ENCODE peak calls at places on chromosomes 16 and 17, in nine cellular contexts. D is heart left ventricle, H is A673, K is transverse colon, F is fibroblast of lung, T is AG09309, L is cardiac fibroblast, V is omental fat pad, E is activated B cell treated with CpG ODN at 0.5 μM for 24 hours. S is an unnamed sample.

GRCh38 chr16:68778551-68779231 is 41.6 kb downstream of the CDH1 start:
- DNase-seq in D (no peak), H (no peak), K (peak), F (no peak), T (no peak), L (no peak), V (no peak), E (no peak), S (no peak)

GRCh38 chr17:36148559-36149295 is 27.7 kb downstream of the TBC1D3B start:
- DNase-seq in D (peak), H (peak), K (peak), F (peak), T (no peak), L (peak), V (peak), E (peak), S (peak)

GRCh38 chr17:5234645-5235576 is at the start of gene SCIMP:
- DNase-seq in D (peak), H (no peak), K (peak), F (no peak), T (no peak), L (no peak), V (no peak), E (peak), S (no peak)

GRCh38 chr16:57950382-57950781 is 20.5 kb downstream of the CNGB1 start:
- DNase-seq in D (no peak), H (peak), K (no peak), F (no peak), T (no peak), L (no peak), V (no peak), E (no peak), S (no peak)

GRCh38 chr16:82653550-82654511 is 27.1 kb downstream of the CDH13 start:
- DNase-seq in D (no peak), H (peak), K (no peak), F (peak), T (peak), L (peak), V (no peak), E (no peak), S (peak)

GRCh38 chr17:75652934-75653549 is 13.9 kb downstream of the RECQL5 start:
- DNase-seq in D (no peak), H (peak), K (no peak), F (peak), T (no peak), L (peak), V (no peak), E (no peak), S (no peak)

GRCh38 chr17:67980456-67980855 is 15.8 kb downstream of the C17orf58 start:
- DNase-seq in D (no peak), H (no peak), K (no peak), F (no peak), T (no peak), L (no peak), V (no peak), E (no peak), S (no peak)

GRCh38 chr16:57892447-57893096 is 78.4 kb downstream of the CNGB1 start:
- DNase-seq in D (no peak), H (no peak), K (peak), F (no peak), T (no peak), L (peak), V (no peak), E (no peak), S (no peak)

GRCh38 chr16:11682655-11683096 is 14.4 kb downstream of the SNN start:
- DNase-seq in D (no peak), H (no peak), K (no peak), F (peak), T (peak), L (peak), V (no peak), E (peak), S (no peak)

GRCh38 chr16:12081048-12081404 is 104.5 kb downstream of the SNX29 start:
- DNase-seq in D (no peak), H (no peak), K (no peak), F (no peak), T (no peak), L (no peak), V (no peak), E (no peak), S (no peak)

GRCh38 chr17:73020110-73020509 is 72.4 kb downstream of the SLC39A11 start:
- DNase-seq in D (no peak), H (no peak), K (no peak), F (no peak), T (no peak), L (no peak), V (no peak), E (no peak), S (no peak)

GRCh38 chr17:31095239-31096105 is 695 bp downstream of the NF1 start:
- DNase-seq in D (peak), H (peak), K (peak), F (peak), T (no peak), L (peak), V (no peak), E (peak), S (no peak)

GRCh38 chr16:88815901-88816589 is 4.3 kb upstream of the APRT start:
- DNase-seq in D (no peak), H (peak), K (peak), F (no peak), T (no peak), L (no peak), V (no peak), E (peak), S (no peak)

GRCh38 chr16:70800306-70800705 is 652 bp downstream of the VAC14 start:
- DNase-seq in D (no peak), H (no peak), K (no peak), F (no peak), T (no peak), L (no peak), V (no peak), E (no peak), S (no peak)

GRCh38 chr16:86529160-86529559 is 18.8 kb downstream of the FOXF1 start:
- DNase-seq in D (no peak), H (no peak), K (no peak), F (peak), T (no peak), L (peak), V (no peak), E (no peak), S (no peak)

GRCh38 chr17:48542114-48542955 is 2.6 kb downstream of the HOXB2 start:
- DNase-seq in D (no peak), H (no peak), K (no peak), F (peak), T (no peak), L (peak), V (no peak), E (peak), S (no peak)

GRCh38 chr17:8164815-8165131 is 2.0 kb upstream of the VAMP2 start:
- DNase-seq in D (peak), H (no peak), K (no peak), F (no peak), T (no peak), L (no peak), V (no peak), E (no peak), S (no peak)

GRCh38 chr16:14309906-14310305 is 238.8 kb downstream of the MRTFB start:
- DNase-seq in D (no peak), H (no peak), K (no peak), F (peak), T (no peak), L (peak), V (no peak), E (no peak), S (no peak)

GRCh38 chr17:40106089-40106759 is 5.8 kb upstream of the NR1D1 start:
- DNase-seq in D (no peak), H (no peak), K (no peak), F (no peak), T (no peak), L (no peak), V (no peak), E (no peak), S (no peak)

GRCh38 chr17:57675427-57675826 is 69.7 kb downstream of the CCDC182 start:
- DNase-seq in D (no peak), H (no peak), K (no peak), F (no peak), T (no peak), L (no peak), V (no peak), E (no peak), S (no peak)

GRCh38 chr16:69917739-69918138 is 33.4 kb upstream of the CLEC18A start:
- DNase-seq in D (no peak), H (peak), K (no peak), F (peak), T (peak), L (peak), V (peak), E (no peak), S (no peak)

GRCh38 chr17:57257213-57257873 is 1.0 kb downstream of the MSI2 start:
- DNase-seq in D (no peak), H (no peak), K (peak), F (no peak), T (no peak), L (peak), V (no peak), E (no peak), S (no peak)

GRCh38 chr16:19245326-19245925 is 40.1 kb upstream of the CLEC19A start:
- DNase-seq in D (no peak), H (no peak), K (peak), F (no peak), T (no peak), L (no peak), V (no peak), E (no peak), S (no peak)

GRCh38 chr16:14070555-14070876 is 603 bp upstream of the MRTFB start:
- DNase-seq in D (no peak), H (no peak), K (no peak), F (no peak), T (no peak), L (no peak), V (no peak), E (no peak), S (no peak)

GRCh38 chr17:74119960-74120359 is 83.5 kb upstream of the RPL38 start:
- DNase-seq in D (no peak), H (no peak), K (no peak), F (no peak), T (no peak), L (no peak), V (no peak), E (no peak), S (no peak)

GRCh38 chr17:72634621-72635020 is 457.9 kb downstream of the SLC39A11 start:
- DNase-seq in D (no peak), H (no peak), K (peak), F (no peak), T (no peak), L (no peak), V (no peak), E (no peak), S (no peak)

GRCh38 chr17:41627316-41628072 is 3.1 kb upstream of the KRT17 start:
- DNase-seq in D (no peak), H (no peak), K (no peak), F (no peak), T (no peak), L (no peak), V (no peak), E (no peak), S (no peak)

GRCh38 chr17:82930924-82931695 is 91.3 kb upstream of the ZNF750 start:
- DNase-seq in D (no peak), H (no peak), K (peak), F (no peak), T (no peak), L (no peak), V (peak), E (peak), S (no peak)

GRCh38 chr16:23496826-23497542 is 13.3 kb downstream of the GGA2 start:
- DNase-seq in D (no peak), H (no peak), K (no peak), F (peak), T (no peak), L (peak), V (no peak), E (no peak), S (no peak)

GRCh38 chr16:11572301-11572995 is 14.3 kb downstream of the LITAF start:
- DNase-seq in D (no peak), H (no peak), K (peak), F (no peak), T (no peak), L (no peak), V (no peak), E (no peak), S (no peak)

GRCh38 chr17:46192211-46192483 is 1.1 kb downstream of the KANSL1 start:
- DNase-seq in D (no peak), H (no peak), K (no peak), F (no peak), T (no peak), L (no peak), V (no peak), E (no peak), S (no peak)
- TF ChIP-seq CTCF in D (no peak), H (no peak), K (no peak), F (no peak), T (no peak), L (no peak), V (no peak), E (no peak), S (no peak)

GRCh38 chr17:80951121-80952090 is 40.2 kb upstream of the CHMP6 start:
- DNase-seq in D (peak), H (no peak), K (no peak), F (no peak), T (no peak), L (no peak), V (peak), E (no peak), S (no peak)

GRCh38 chr17:80950466-80951120 is 41.0 kb upstream of the CHMP6 start:
- DNase-seq in D (no peak), H (no peak), K (no peak), F (no peak), T (no peak), L (no peak), V (no peak), E (no peak), S (no peak)

GRCh38 chr17:80948091-80948960 is 43.3 kb upstream of the CHMP6 start:
- DNase-seq in D (peak), H (no peak), K (no peak), F (peak), T (no peak), L (no peak), V (no peak), E (no peak), S (no peak)

GRCh38 chr17:80948961-80949450 is 42.6 kb upstream of the CHMP6 start:
- DNase-seq in D (peak), H (no peak), K (no peak), F (no peak), T (no peak), L (no peak), V (peak), E (no peak), S (no peak)

GRCh38 chr17:80949451-80950421 is 41.9 kb upstream of the CHMP6 start:
- DNase-seq in D (peak), H (no peak), K (peak), F (no peak), T (no peak), L (no peak), V (peak), E (no peak), S (no peak)
- TF ChIP-seq CTCF in D (no peak), H (no peak), K (no peak), F (no peak), T (no peak), L (no peak), V (no peak), E (no peak), S (no peak)

GRCh38 chr17:78933025-78933958 is 8.1 kb upstream of the TIMP2 start:
- DNase-seq in D (peak), H (no peak), K (peak), F (peak), T (peak), L (peak), V (no peak), E (no peak), S (peak)
- TF ChIP-seq CTCF in D (no peak), H (no peak), K (no peak), F (no peak), T (no peak), L (no peak), V (no peak), E (no peak), S (no peak)

GRCh38 chr16:30947533-30948086 is 1.3 kb upstream of the ORAI3 start:
- DNase-seq in D (no peak), H (no peak), K (no peak), F (no peak), T (no peak), L (no peak), V (no peak), E (no peak), S (no peak)
- TF ChIP-seq CTCF in D (no peak), H (no peak), K (no peak), F (no peak), T (no peak), L (no peak), V (no peak), E (no peak), S (no peak)

GRCh38 chr16:62363451-62363850 is 327.2 kb upstream of the CDH8 start:
- DNase-seq in D (no peak), H (peak), K (no peak), F (no peak), T (no peak), L (no peak), V (no peak), E (no peak), S (no peak)
- TF ChIP-seq CTCF in D (no peak), H (peak), K (no peak), F (no peak), T (no peak), L (no peak), V (no peak), E (no peak), S (no peak)

GRCh38 chr16:77376358-77376757 is 58.5 kb downstream of the ADAMTS18 start:
- DNase-seq in D (no peak), H (peak), K (no peak), F (no peak), T (no peak), L (no peak), V (no peak), E (no peak), S (no peak)
- TF ChIP-seq CTCF in D (no peak), H (peak), K (no peak), F (no peak), T (no peak), L (peak), V (no peak), E (no peak), S (peak)

GRCh38 chr17:21387616-21388015 is 11.5 kb downstream of the KCNJ12 start:
- DNase-seq in D (no peak), H (no peak), K (no peak), F (no peak), T (no peak), L (no peak), V (no peak), E (no peak), S (no peak)

GRCh38 chr17:21388066-21388465 is 11.9 kb downstream of the KCNJ12 start:
- DNase-seq in D (peak), H (no peak), K (no peak), F (no peak), T (no peak), L (no peak), V (no peak), E (no peak), S (no peak)

GRCh38 chr17:21382560-21383495 is 6.7 kb downstream of the KCNJ12 start:
- DNase-seq in D (no peak), H (no peak), K (no peak), F (no peak), T (no peak), L (no peak), V (no peak), E (no peak), S (no peak)

GRCh38 chr17:21388944-21389343 is 12.8 kb downstream of the KCNJ12 start:
- DNase-seq in D (no peak), H (no peak), K (no peak), F (no peak), T (no peak), L (no peak), V (no peak), E (no peak), S (no peak)

DNA sequence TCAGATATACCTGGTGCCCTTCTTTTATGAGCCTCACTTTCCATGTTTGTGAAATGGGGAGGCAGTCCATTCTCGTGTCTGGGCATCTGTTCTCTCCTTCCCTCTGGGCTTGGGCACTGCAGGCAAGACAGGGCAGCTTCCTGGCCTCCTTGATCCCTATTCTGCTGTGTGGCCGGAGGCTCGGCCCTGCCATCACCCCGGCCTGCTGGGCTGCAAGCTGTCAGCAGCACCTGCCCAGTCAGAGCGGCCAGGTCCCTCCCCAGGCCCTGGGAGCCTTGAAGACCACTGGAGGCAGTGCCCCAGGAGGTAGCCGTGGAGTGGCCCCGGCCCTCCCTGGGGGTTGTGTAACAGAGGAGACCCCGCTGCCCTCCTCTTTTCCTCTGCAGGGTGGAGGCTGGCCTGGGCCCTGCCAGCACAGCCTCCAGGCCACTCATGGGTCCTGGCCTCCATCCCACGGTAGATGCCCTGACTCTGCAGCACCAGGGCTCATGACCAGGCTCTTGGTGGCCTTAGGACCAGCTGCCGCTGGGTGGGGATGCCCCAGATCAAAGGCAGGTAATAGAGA is 9.2 kb downstream of the KCNJ12 start:
- DNase-seq in D (no peak), H (no peak), K (no peak), F (no peak), T (no peak), L (no peak), V (no peak), E (no peak), S (no peak)
- TF ChIP-seq CTCF in D (no peak), H (no peak), K (no peak), F (no peak), T (no peak), L (no peak), V (no peak), E (no peak), S (no peak)

GRCh38 chr16:81445143-81445922 is 725 bp downstream of the CMIP start:
- DNase-seq in D (peak), H (peak), K (peak), F (no peak), T (no peak), L (peak), V (no peak), E (peak), S (no peak)
- TF ChIP-seq CTCF in D (no peak), H (peak), K (no peak), F (no peak), T (peak), L (peak), V (no peak), E (no peak), S (peak)

GRCh38 chr17:1647802-1648581 is 1.7 kb downstream of the RILP start:
- DNase-seq in D (peak), H (peak), K (peak), F (no peak), T (no peak), L (peak), V (no peak), E (no peak), S (no peak)
- TF ChIP-seq CTCF in D (no peak), H (no peak), K (no peak), F (no peak), T (peak), L (no peak), V (no peak), E (no peak), S (peak)

DNA sequence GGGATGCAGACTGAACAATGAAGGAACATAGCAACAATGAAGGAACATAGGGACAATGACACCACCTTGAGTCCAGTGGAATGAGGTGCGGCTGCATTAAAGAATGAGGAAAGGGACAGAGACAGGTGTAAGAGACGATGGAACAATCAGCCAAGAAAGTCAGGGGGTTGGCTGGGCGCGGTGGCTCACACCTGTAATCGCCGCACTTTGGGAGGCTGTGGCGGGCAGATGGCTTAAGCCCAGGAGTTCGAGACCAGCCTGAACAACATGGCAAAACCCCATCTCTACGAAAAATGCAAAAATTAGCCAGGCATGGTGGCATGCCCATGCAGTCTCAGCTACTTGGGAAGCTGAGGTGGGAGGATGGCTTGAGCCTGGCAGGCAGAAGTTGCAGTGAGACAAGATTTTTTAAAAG is 13.6 kb upstream of the CBFB start:
- DNase-seq in D (no peak), H (peak), K (peak), F (no peak), T (no peak), L (no peak), V (no peak), E (no peak), S (no peak)
- TF ChIP-seq CTCF in D (no peak), H (peak), K (no peak), F (no peak), T (no peak), L (no peak), V (no peak), E (no peak), S (no peak)

S was measured in GM12864.